ENCODE peak calls at places on chromosomes 5 and 9, in four cellular contexts. N is AG08395, A is T follicular helper cell, B is activated gamma-delta T cell treated with Interleukin-2 at 50 U/mL for 16 hours. X is an unnamed sample.

GRCh38 chr5:111463304-111463703 is 49.0 kb downstream of the STARD4 start:
- DNase-seq in N (no peak), A (no peak), B (no peak), X (no peak)

GRCh38 chr5:32531885-32532520 is 53.4 kb upstream of the SUB1 start:
- DNase-seq in N (peak; percentile 14), A (peak; percentile 42), B (peak; percentile 26), X (no peak)

GRCh38 chr5:149423287-149424268 is 44.5 kb upstream of the IL17B start:
- DNase-seq in N (no peak), A (no peak), B (no peak), X (peak; percentile 50)

GRCh38 chr5:168916266-168916665 is 337.1 kb upstream of the PANK3 start:
- DNase-seq in N (peak; percentile 26), A (no peak), B (no peak), X (peak; percentile 76)

GRCh38 chr5:39224196-39224754 is 4.9 kb upstream of the FYB1 start:
- DNase-seq in N (no peak), A (no peak), B (no peak), X (peak; percentile 92)

GRCh38 chr9:134134949-134135342 is 936 bp upstream of the WDR5 start:
- DNase-seq in N (no peak), A (no peak), B (no peak), X (peak; percentile 68)

GRCh38 chr5:133319905-133320520 is 268.2 kb downstream of the HSPA4 start:
- DNase-seq in N (no peak), A (no peak), B (no peak), X (no peak)

GRCh38 chr5:79143684-79144379 is 32.2 kb downstream of the BHMT start:
- DNase-seq in N (no peak), A (no peak), B (no peak), X (peak; percentile 73)

GRCh38 chr5:93794954-93795353 is 53.6 kb upstream of the POU5F2 start:
- DNase-seq in N (no peak), A (no peak), B (no peak), X (peak; percentile 67)